ENCODE peak calls at places on chromosomes 3 and 15, in nine cellular contexts. Y is hypothalamus; E is GOT3; N is T-helper 9 cell; K is stimulated activated CD4-positive, alpha-beta T cell treated with anti-CD3 and anti-CD28 coated beads, Interleukin-15, amount 100 ng/mL, for 1 hour; J is Right ventricle myocardium superior; U is substantia nigra; Q is activated CD8-positive, alpha-beta memory T cell treated with anti-CD3 and anti-CD28 coated beads for 48 hours; G is fibroblast of mammary gland. T is an unnamed sample.

GRCh38 chr3:126451511-126451910 is 24.2 kb downstream of the ZXDC start:
- DNase-seq in Y (no peak), E (no peak), N (no peak), K (no peak), J (no peak), U (no peak), Q (no peak), G (no peak), T (no peak)

GRCh38 chr3:177385831-177386301 is 188.6 kb upstream of the TBL1XR1 start:
- DNase-seq in Y (no peak), E (no peak), N (no peak), K (no peak), J (no peak), U (no peak), Q (no peak), G (peak; percentile 82), T (no peak)

GRCh38 chr3:193987186-193987585 is 148.8 kb upstream of the HES1 start:
- DNase-seq in Y (peak; percentile 1), E (no peak), N (no peak), K (no peak), J (no peak), U (no peak), Q (no peak), G (no peak), T (no peak)

GRCh38 chr3:195511136-195511535 is 32.0 kb downstream of the PPP1R2 start:
- DNase-seq in Y (no peak), E (no peak), N (no peak), K (no peak), J (no peak), U (no peak), Q (no peak), G (no peak), T (no peak)

GRCh38 chr3:182508896-182509295 is 284.4 kb upstream of the ATP11B start:
- DNase-seq in Y (peak; percentile 14), E (no peak), N (no peak), K (no peak), J (no peak), U (no peak), Q (no peak), G (no peak), T (no peak)

GRCh38 chr3:23748398-23749110 is 57.2 kb upstream of the UBE2E1 start:
- DNase-seq in Y (no peak), E (no peak), N (no peak), K (no peak), J (no peak), U (no peak), Q (no peak), G (peak; percentile 74), T (no peak)

GRCh38 chr3:33218072-33218445 is 551 bp downstream of the SUSD5 start:
- DNase-seq in Y (no peak), E (no peak), N (no peak), K (no peak), J (no peak), U (no peak), Q (no peak), G (no peak), T (no peak)

GRCh38 chr3:21672303-21672702 is 78.7 kb downstream of the ZNF385D start:
- DNase-seq in Y (no peak), E (no peak), N (no peak), K (no peak), J (no peak), U (no peak), Q (no peak), G (peak; percentile 100), T (no peak)

GRCh38 chr15:52021892-52022540 is 3.0 kb downstream of the MAPK6 start:
- DNase-seq in Y (no peak), E (no peak), N (no peak), K (no peak), J (no peak), U (no peak), Q (no peak), G (no peak), T (no peak)

GRCh38 chr3:187717572-187717971 is 15.2 kb upstream of the RTP2 start:
- DNase-seq in Y (no peak), E (no peak), N (no peak), K (no peak), J (no peak), U (no peak), Q (no peak), G (peak; percentile 52), T (no peak)

GRCh38 chr15:39411102-39411989 is 169.5 kb upstream of the THBS1 start:
- DNase-seq in Y (no peak), E (no peak), N (no peak), K (no peak), J (no peak), U (no peak), Q (no peak), G (peak; percentile 28), T (no peak)

GRCh38 chr15:64610257-64610919 is 150.0 kb downstream of the ZNF609 start:
- DNase-seq in Y (no peak), E (no peak), N (no peak), K (no peak), J (no peak), U (no peak), Q (no peak), G (no peak), T (no peak)

GRCh38 chr3:30658328-30659052 is 52.1 kb downstream of the TGFBR2 start:
- DNase-seq in Y (no peak), E (no peak), N (peak; percentile 20), K (no peak), J (no peak), U (no peak), Q (no peak), G (peak; percentile 85), T (no peak)

GRCh38 chr15:39669671-39670070 is 88.8 kb downstream of the THBS1 start:
- DNase-seq in Y (no peak), E (no peak), N (no peak), K (no peak), J (no peak), U (no peak), Q (no peak), G (no peak), T (no peak)

GRCh38 chr3:123694377-123695147 is 109.7 kb upstream of the HACD2 start:
- DNase-seq in Y (no peak), E (no peak), N (no peak), K (no peak), J (no peak), U (no peak), Q (no peak), G (no peak), T (no peak)

GRCh38 chr3:126616931-126617330 is 38.0 kb downstream of the TXNRD3 start:
- DNase-seq in Y (no peak), E (no peak), N (no peak), K (no peak), J (no peak), U (no peak), Q (no peak), G (no peak), T (no peak)

GRCh38 chr3:50572158-50572557 is 2.8 kb downstream of the HEMK1 start:
- DNase-seq in Y (peak; percentile 52), E (peak; percentile 46), N (peak; percentile 72), K (peak; percentile 75), J (peak; percentile 87), U (peak; percentile 59), Q (peak; percentile 75), G (peak; percentile 68), T (no peak)

GRCh38 chr3:45690331-45691035 is 1.3 kb downstream of the SACM1L start:
- DNase-seq in Y (no peak), E (no peak), N (no peak), K (no peak), J (no peak), U (no peak), Q (no peak), G (no peak), T (no peak)

GRCh38 chr3:122415762-122416654 is at the start of gene WDR5B:
- DNase-seq in Y (no peak), E (no peak), N (peak; percentile 98), K (peak; percentile 94), J (peak; percentile 97), U (no peak), Q (peak; percentile 97), G (peak; percentile 96), T (no peak)

GRCh38 chr3:126119008-126119675 is 35.2 kb upstream of the SLC41A3 start:
- DNase-seq in Y (no peak), E (no peak), N (no peak), K (no peak), J (no peak), U (no peak), Q (no peak), G (no peak), T (no peak)

GRCh38 chr15:29141206-29141907 is 128.3 kb downstream of the NSMCE3 start:
- DNase-seq in Y (no peak), E (no peak), N (no peak), K (no peak), J (peak; percentile 27), U (no peak), Q (no peak), G (no peak), T (no peak)

GRCh38 chr3:172549144-172549543 is 25.9 kb upstream of the TNFSF10 start:
- DNase-seq in Y (no peak), E (no peak), N (no peak), K (no peak), J (no peak), U (no peak), Q (no peak), G (no peak), T (no peak)

GRCh38 chr15:88747626-88748025 is 55.6 kb upstream of the ACAN start:
- DNase-seq in Y (no peak), E (no peak), N (no peak), K (no peak), J (no peak), U (no peak), Q (no peak), G (no peak), T (no peak)

GRCh38 chr3:190119734-190120133 is 963 bp downstream of the P3H2 start:
- DNase-seq in Y (no peak), E (no peak), N (no peak), K (no peak), J (no peak), U (no peak), Q (no peak), G (no peak), T (no peak)

GRCh38 chr3:38630070-38630469 is 19.4 kb downstream of the SCN5A start:
- DNase-seq in Y (no peak), E (no peak), N (no peak), K (no peak), J (no peak), U (no peak), Q (no peak), G (no peak), T (no peak)

GRCh38 chr3:139295040-139295439 is 48.8 kb upstream of the MRPS22 start:
- DNase-seq in Y (no peak), E (no peak), N (no peak), K (no peak), J (no peak), U (no peak), Q (no peak), G (no peak), T (no peak)